ENCODE peak calls at places on chromosomes 4 and X, in nine cellular contexts. One of them, this sample, is unnamed.

GRCh38 chr4:63693321-63693720 is 715.9 kb downstream of the TECRL start:
- DNase-seq in dermis microvascular lymphatic vessel endothelial cell: no peak
- DNase-seq in astrocyte of the hippocampus: no peak
- DNase-seq in suprapubic skin: no peak
- DNase-seq in stimulated activated CD4-positive, alpha-beta T cell treated with anti-CD3 and anti-CD28 coated beads, Interleukin-2, amount 100 ng/mL, for 24 hours: no peak
- DNase-seq in EL: no peak
- DNase-seq in activated T-cell treated with anti-CD3 and anti-CD28 coated beads, Interleukin-2, amount 50 U/mL, for 72 hours: no peak
- DNase-seq in IMR-90: no peak
- DNase-seq in head of caudate nucleus: no peak
- DNase-seq in this sample: no peak

GRCh38 chr4:105350859-105351494 is 122.9 kb downstream of the PPA2 start:
- DNase-seq in dermis microvascular lymphatic vessel endothelial cell: peak
- DNase-seq in astrocyte of the hippocampus: peak
- DNase-seq in suprapubic skin: no peak
- DNase-seq in stimulated activated CD4-positive, alpha-beta T cell treated with anti-CD3 and anti-CD28 coated beads, Interleukin-2, amount 100 ng/mL, for 24 hours: no peak
- DNase-seq in EL: no peak
- DNase-seq in activated T-cell treated with anti-CD3 and anti-CD28 coated beads, Interleukin-2, amount 50 U/mL, for 72 hours: no peak
- DNase-seq in IMR-90: peak
- DNase-seq in head of caudate nucleus: no peak
- DNase-seq in this sample: no peak

GRCh38 chr4:158255727-158256324 is 45.5 kb downstream of the TMEM144 start:
- DNase-seq in dermis microvascular lymphatic vessel endothelial cell: peak
- DNase-seq in astrocyte of the hippocampus: peak
- DNase-seq in suprapubic skin: no peak
- DNase-seq in stimulated activated CD4-positive, alpha-beta T cell treated with anti-CD3 and anti-CD28 coated beads, Interleukin-2, amount 100 ng/mL, for 24 hours: no peak
- DNase-seq in EL: peak
- DNase-seq in activated T-cell treated with anti-CD3 and anti-CD28 coated beads, Interleukin-2, amount 50 U/mL, for 72 hours: peak
- DNase-seq in IMR-90: peak
- DNase-seq in head of caudate nucleus: no peak
- DNase-seq in this sample: peak

GRCh38 chr4:185379326-185380295 is 16.1 kb downstream of the LRP2BP start:
- DNase-seq in dermis microvascular lymphatic vessel endothelial cell: no peak
- DNase-seq in astrocyte of the hippocampus: no peak
- DNase-seq in suprapubic skin: no peak
- DNase-seq in stimulated activated CD4-positive, alpha-beta T cell treated with anti-CD3 and anti-CD28 coated beads, Interleukin-2, amount 100 ng/mL, for 24 hours: no peak
- DNase-seq in EL: no peak
- DNase-seq in activated T-cell treated with anti-CD3 and anti-CD28 coated beads, Interleukin-2, amount 50 U/mL, for 72 hours: no peak
- DNase-seq in IMR-90: no peak
- DNase-seq in head of caudate nucleus: no peak
- DNase-seq in this sample: no peak

GRCh38 chrX:153592966-153593688 is 5.8 kb downstream of the CCNQ start:
- DNase-seq in dermis microvascular lymphatic vessel endothelial cell: no peak
- DNase-seq in astrocyte of the hippocampus: no peak
- DNase-seq in suprapubic skin: no peak
- DNase-seq in stimulated activated CD4-positive, alpha-beta T cell treated with anti-CD3 and anti-CD28 coated beads, Interleukin-2, amount 100 ng/mL, for 24 hours: no peak
- DNase-seq in EL: no peak
- DNase-seq in activated T-cell treated with anti-CD3 and anti-CD28 coated beads, Interleukin-2, amount 50 U/mL, for 72 hours: no peak
- DNase-seq in IMR-90: no peak
- DNase-seq in head of caudate nucleus: peak
- DNase-seq in this sample: no peak

GRCh38 chr4:1198070-1198844 is 25.9 kb upstream of the SPON2 start:
- DNase-seq in dermis microvascular lymphatic vessel endothelial cell: no peak
- DNase-seq in astrocyte of the hippocampus: no peak
- DNase-seq in suprapubic skin: no peak
- DNase-seq in stimulated activated CD4-positive, alpha-beta T cell treated with anti-CD3 and anti-CD28 coated beads, Interleukin-2, amount 100 ng/mL, for 24 hours: no peak
- DNase-seq in EL: peak
- DNase-seq in activated T-cell treated with anti-CD3 and anti-CD28 coated beads, Interleukin-2, amount 50 U/mL, for 72 hours: no peak
- DNase-seq in IMR-90: peak
- DNase-seq in head of caudate nucleus: no peak
- DNase-seq in this sample: no peak

GRCh38 chr4:107600993-107601392 is 119.0 kb downstream of the PAPSS1 start:
- DNase-seq in dermis microvascular lymphatic vessel endothelial cell: no peak
- DNase-seq in astrocyte of the hippocampus: peak
- DNase-seq in suprapubic skin: no peak
- DNase-seq in stimulated activated CD4-positive, alpha-beta T cell treated with anti-CD3 and anti-CD28 coated beads, Interleukin-2, amount 100 ng/mL, for 24 hours: no peak
- DNase-seq in EL: no peak
- DNase-seq in activated T-cell treated with anti-CD3 and anti-CD28 coated beads, Interleukin-2, amount 50 U/mL, for 72 hours: no peak
- DNase-seq in IMR-90: no peak
- DNase-seq in head of caudate nucleus: no peak
- DNase-seq in this sample: no peak

GRCh38 chr4:105128208-105128607 is 18.5 kb upstream of the TET2 start:
- DNase-seq in dermis microvascular lymphatic vessel endothelial cell: no peak
- DNase-seq in astrocyte of the hippocampus: no peak
- DNase-seq in suprapubic skin: no peak
- DNase-seq in stimulated activated CD4-positive, alpha-beta T cell treated with anti-CD3 and anti-CD28 coated beads, Interleukin-2, amount 100 ng/mL, for 24 hours: no peak
- DNase-seq in EL: no peak
- DNase-seq in activated T-cell treated with anti-CD3 and anti-CD28 coated beads, Interleukin-2, amount 50 U/mL, for 72 hours: no peak
- DNase-seq in IMR-90: no peak
- DNase-seq in head of caudate nucleus: no peak
- DNase-seq in this sample: no peak

This sample was measured in AG08395.